ENCODE peak calls at places on chromosomes 11 and 22, in ten cellular contexts. K is heart left ventricle, J is body of pancreas, V is sigmoid colon, P is GM12891, D is Peyer's patch, H is ovary, Q is A549, Y is transverse colon, B is lower leg skin. X is an unnamed sample.

GRCh38 chr11:76700177-76701100 is 29.9 kb upstream of the LRRC32 start:
- DNase-seq in K (no peak), J (peak), V (no peak), P (no peak), D (no peak), H (no peak), Q (peak), Y (no peak), B (peak), X (peak)

GRCh38 chr11:42524534-42525227 is 787.1 kb upstream of the API5 start:
- DNase-seq in K (peak), J (peak), V (peak), P (peak), D (peak), H (no peak), Q (no peak), Y (peak), B (no peak), X (peak)

GRCh38 chr22:48057116-48057835 is 1294.8 kb downstream of the TBC1D22A start:
- DNase-seq in K (no peak), J (no peak), V (no peak), P (no peak), D (no peak), H (no peak), Q (no peak), Y (no peak), B (peak), X (no peak)

GRCh38 chr22:16958475-16958874 is 49.5 kb downstream of the GAB4 start:
- DNase-seq in K (no peak), J (no peak), V (no peak), P (no peak), D (no peak), H (no peak), Q (no peak), Y (no peak), B (peak), X (no peak)

GRCh38 chr22:37643225-37643847 is 3.9 kb downstream of the SH3BP1 start:
- DNase-seq in K (peak), J (peak), V (peak), P (peak), D (peak), H (peak), Q (peak), Y (peak), B (peak), X (peak)

GRCh38 chr11:69170704-69171103 is 15.0 kb downstream of the SMIM38 start:
- DNase-seq in K (no peak), J (no peak), V (no peak), P (no peak), D (no peak), H (no peak), Q (no peak), Y (no peak), B (no peak), X (no peak)

GRCh38 chr22:49408102-49408836 is 419.4 kb downstream of the BRD1 start:
- DNase-seq in K (no peak), J (no peak), V (peak), P (no peak), D (no peak), H (no peak), Q (no peak), Y (no peak), B (peak), X (no peak)

GRCh38 chr11:10876168-10876567 is 18.3 kb upstream of the ZBED5 start:
- DNase-seq in K (no peak), J (no peak), V (no peak), P (no peak), D (no peak), H (no peak), Q (no peak), Y (no peak), B (no peak), X (no peak)

GRCh38 chr22:35335936-35336781 is 36.5 kb downstream of the TOM1 start:
- DNase-seq in K (peak), J (peak), V (peak), P (no peak), D (no peak), H (no peak), Q (no peak), Y (no peak), B (no peak), X (peak)

GRCh38 chr11:65489061-65489705 is 9.7 kb upstream of the MALAT1 start:
- DNase-seq in K (peak), J (peak), V (peak), P (no peak), D (peak), H (peak), Q (no peak), Y (peak), B (peak), X (no peak)

GRCh38 chr11:47861762-47862161 is 13.6 kb upstream of the NUP160 start:
- DNase-seq in K (no peak), J (no peak), V (no peak), P (no peak), D (no peak), H (no peak), Q (no peak), Y (no peak), B (no peak), X (peak)

GRCh38 chr22:24128631-24129601 is 52.4 kb upstream of the SUSD2 start:
- DNase-seq in K (no peak), J (peak), V (peak), P (no peak), D (no peak), H (no peak), Q (no peak), Y (no peak), B (no peak), X (no peak)

GRCh38 chr11:102599642-102600261 is 25.4 kb downstream of the MMP20 start:
- DNase-seq in K (no peak), J (peak), V (no peak), P (no peak), D (no peak), H (no peak), Q (peak), Y (no peak), B (no peak), X (no peak)

GRCh38 chr11:72072348-72072747 is 8.0 kb downstream of the NUMA1 start:
- DNase-seq in K (no peak), J (no peak), V (no peak), P (no peak), D (no peak), H (no peak), Q (no peak), Y (no peak), B (no peak), X (no peak)

GRCh38 chr22:19107730-19108074 is 14.5 kb downstream of the DGCR2 start:
- DNase-seq in K (no peak), J (no peak), V (no peak), P (no peak), D (peak), H (no peak), Q (no peak), Y (no peak), B (no peak), X (no peak)

GRCh38 chr11:89491141-89491690 is at the start of gene NOX4:
- DNase-seq in K (peak), J (peak), V (peak), P (no peak), D (no peak), H (peak), Q (no peak), Y (no peak), B (peak), X (no peak)

GRCh38 chr22:38872831-38873248 is 824 bp upstream of the CBX6 start:
- DNase-seq in K (peak), J (peak), V (peak), P (no peak), D (peak), H (peak), Q (peak), Y (peak), B (peak), X (peak)
- TF ChIP-seq POLR2A in K (peak), J (no peak), V (no peak), P (no peak), D (no peak), H (peak), Q (peak), Y (no peak), B (no peak), X (no peak)

DNA sequence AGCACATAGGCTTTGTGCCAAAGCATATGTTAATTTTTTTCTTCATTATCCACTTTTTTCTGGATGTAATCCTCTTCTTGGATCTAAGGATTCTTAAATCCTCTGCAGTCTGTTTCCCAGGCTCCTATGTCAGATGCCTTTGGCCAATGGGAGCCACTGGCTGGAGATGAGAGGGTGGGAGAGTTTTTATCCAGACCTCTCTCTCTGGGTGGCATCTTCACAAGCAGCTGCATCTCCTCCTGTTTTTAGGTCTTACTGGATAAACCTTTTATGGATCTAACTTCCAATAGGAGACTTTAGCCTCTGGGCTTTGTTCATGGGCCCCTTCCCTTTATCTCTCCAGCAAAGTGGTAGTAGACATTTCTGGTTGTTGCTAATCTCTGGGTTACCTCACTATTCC is 22.4 kb upstream of the MPPED2 start:
- DNase-seq in K (no peak), J (no peak), V (no peak), P (no peak), D (no peak), H (no peak), Q (no peak), Y (no peak), B (no peak), X (no peak)
- TF ChIP-seq POLR2A in K (no peak), J (no peak), V (no peak), P (no peak), D (no peak), H (no peak), Q (no peak), Y (no peak), B (no peak), X (no peak)

DNA sequence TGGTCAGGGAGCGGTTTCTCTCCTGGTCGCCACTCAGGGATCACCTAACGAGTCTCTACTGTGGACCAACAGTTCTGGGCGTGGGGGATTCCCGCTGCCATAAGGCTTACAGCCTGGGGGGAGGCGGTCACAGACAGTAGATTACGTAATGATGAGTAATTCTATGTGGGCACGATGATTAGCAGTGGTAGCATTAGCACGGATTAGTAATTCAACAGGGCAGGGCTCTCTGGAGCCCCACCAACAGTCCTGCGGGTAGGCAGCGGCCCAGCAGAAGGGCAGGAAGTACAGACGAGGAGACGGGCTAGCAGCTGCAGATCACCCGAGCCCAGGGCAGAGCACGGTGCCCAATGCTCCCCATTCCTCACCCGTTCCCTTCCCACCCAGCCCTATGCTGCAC is 3.6 kb downstream of the SHISAL1 start:
- DNase-seq in K (no peak), J (peak), V (peak), P (no peak), D (peak), H (no peak), Q (peak), Y (peak), B (peak), X (peak)
- TF ChIP-seq POLR2A in K (no peak), J (no peak), V (no peak), P (no peak), D (no peak), H (no peak), Q (no peak), Y (no peak), B (no peak), X (no peak)

DNA sequence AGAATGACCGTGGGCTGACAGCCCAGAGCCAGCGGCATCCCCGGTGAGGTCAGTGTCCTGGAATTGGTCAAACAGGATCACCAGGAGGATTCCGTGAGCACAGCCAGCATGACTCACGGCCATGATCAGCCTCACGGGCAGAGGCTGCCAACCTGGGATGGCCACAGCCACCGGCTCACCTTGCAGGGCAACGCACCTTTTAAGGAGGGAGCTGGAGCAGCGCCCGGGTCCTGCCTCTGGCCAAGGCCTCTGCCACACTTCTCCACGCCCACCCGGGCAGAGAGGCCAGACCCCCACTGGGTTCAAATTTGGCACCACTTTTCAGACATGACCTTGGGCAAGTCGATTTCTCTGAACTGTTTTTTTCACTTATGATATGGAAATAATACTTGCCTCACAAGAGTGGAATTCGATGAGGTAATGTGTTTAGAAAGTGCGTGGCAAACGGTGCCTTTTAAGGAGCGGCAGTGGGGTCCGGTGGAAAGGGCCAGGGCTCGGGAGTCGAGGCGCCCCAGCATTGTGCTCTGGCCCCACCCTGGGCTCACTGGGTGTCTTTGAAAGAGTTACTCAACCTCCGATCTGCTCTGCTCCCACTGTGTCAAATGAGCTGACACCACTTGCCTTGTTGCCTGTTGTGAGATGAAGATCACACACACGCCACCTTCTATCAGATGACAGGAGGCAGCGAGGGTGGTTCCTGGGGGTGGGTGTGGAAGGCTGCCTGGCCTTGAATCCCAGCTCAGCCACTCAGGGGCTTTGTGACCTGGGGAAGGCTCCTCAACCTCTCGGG is 16.0 kb downstream of the TXN2 start:
- DNase-seq in K (peak), J (peak), V (peak), P (no peak), D (peak), H (peak), Q (peak), Y (peak), B (peak), X (no peak)
- TF ChIP-seq POLR2A in K (peak), J (peak), V (no peak), P (peak), D (no peak), H (no peak), Q (no peak), Y (peak), B (no peak), X (no peak)

GRCh38 chr11:2777871-2778629 is 78.3 kb upstream of the KCNQ1OT1 start:
- DNase-seq in K (peak), J (peak), V (peak), P (no peak), D (peak), H (peak), Q (no peak), Y (no peak), B (peak), X (peak)

GRCh38 chr11:2777396-2777795 is 77.6 kb upstream of the KCNQ1OT1 start:
- DNase-seq in K (peak), J (peak), V (peak), P (no peak), D (peak), H (no peak), Q (peak), Y (no peak), B (peak), X (no peak)

GRCh38 chr11:2779499-2779980 is 79.7 kb upstream of the KCNQ1OT1 start:
- DNase-seq in K (no peak), J (no peak), V (no peak), P (no peak), D (no peak), H (peak), Q (no peak), Y (no peak), B (no peak), X (no peak)

GRCh38 chr11:2779981-2780849 is 80.4 kb upstream of the KCNQ1OT1 start:
- DNase-seq in K (peak), J (peak), V (peak), P (no peak), D (peak), H (peak), Q (no peak), Y (peak), B (peak), X (peak)

DNA sequence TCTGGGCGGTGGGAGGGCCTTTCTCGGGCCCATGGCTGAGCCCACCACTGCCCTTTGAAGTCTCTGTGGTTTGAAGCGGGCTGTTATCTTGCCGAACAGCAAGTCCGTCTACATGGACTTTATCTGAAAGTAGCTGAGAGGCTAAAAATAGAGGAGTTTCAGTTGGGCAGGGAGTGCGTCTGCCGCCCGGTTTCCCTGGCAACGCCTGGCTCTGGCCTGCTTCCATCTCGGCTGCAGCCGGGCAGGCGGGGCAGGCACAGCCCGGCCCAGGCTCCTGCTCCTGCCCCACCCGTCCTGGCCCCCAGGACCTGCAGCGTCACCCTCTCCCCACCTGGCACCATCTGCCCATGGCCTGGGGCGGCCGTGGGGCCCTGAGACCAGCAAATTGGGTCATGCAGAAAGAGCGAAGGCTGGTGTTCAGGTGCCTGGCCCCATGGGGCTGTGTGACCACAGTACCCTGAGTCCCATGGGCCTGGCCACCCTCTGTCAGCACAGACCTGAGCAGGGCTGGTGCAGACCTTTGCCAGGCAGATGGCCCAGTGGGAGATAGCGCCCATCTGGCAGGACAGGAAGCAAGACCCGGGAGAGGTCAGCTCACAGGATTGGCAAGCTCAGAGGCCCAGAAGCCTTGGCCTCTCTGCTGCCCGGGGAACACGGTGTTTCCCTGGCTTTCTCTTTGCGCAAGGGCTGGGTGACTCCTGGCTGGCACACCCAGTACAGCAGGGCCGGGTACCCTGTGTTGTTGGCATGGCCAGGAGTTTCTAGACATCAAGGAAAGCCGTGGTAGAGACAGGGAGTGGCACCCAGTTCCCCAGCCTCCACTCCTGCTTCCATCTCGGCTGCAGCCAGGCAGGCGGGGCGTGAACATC is 79.1 kb upstream of the KCNQ1OT1 start:
- DNase-seq in K (peak), J (peak), V (peak), P (peak), D (peak), H (peak), Q (peak), Y (peak), B (peak), X (peak)
- TF ChIP-seq POLR2A in K (no peak), J (no peak), V (no peak), P (no peak), D (no peak), H (no peak), Q (no peak), Y (no peak), B (no peak), X (peak)

DNA sequence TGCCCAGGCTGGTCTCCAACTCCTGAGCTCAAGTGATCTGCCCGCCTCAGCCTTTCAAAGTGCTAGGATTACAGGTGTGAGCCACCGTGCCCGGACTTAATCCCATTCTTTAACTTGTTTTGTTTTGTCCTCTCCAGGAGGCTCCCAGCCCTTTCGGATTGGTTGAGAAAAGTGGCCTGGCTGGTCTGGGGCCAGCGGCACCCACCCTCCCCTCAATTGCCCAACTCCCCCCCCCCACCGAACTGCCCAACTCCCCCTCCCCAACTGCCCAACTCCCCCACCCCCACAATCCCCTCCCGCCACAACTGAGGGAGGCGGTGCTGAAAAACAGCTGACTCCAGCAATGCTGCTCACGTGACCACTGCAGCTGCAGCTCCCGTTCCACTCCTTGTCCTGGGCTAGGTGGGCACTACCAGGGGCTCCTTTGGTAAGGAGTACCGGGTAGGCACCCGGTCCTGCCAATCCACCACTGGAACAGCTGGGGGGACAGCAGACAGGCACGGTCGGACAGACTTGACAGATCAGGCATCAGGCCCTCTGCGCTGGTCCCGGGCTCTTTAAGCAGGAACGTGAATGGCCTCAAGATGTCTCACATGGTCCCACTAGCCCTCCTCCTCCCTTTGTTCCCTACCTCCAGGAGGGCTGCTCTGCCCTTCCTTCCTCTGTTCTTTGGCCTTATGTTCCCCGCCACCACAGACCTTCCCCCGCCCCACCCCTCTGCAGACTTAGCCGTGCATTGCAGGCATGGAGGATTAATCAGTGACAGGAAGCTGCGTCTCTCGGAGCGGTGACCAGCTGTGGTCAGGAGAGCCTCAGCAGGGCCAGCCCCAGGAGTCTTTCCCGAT is at the start of gene TCN2:
- DNase-seq in K (peak), J (peak), V (peak), P (no peak), D (peak), H (peak), Q (peak), Y (peak), B (peak), X (peak)
- TF ChIP-seq POLR2A in K (peak), J (peak), V (peak), P (no peak), D (peak), H (no peak), Q (no peak), Y (peak), B (no peak), X (no peak)

DNA sequence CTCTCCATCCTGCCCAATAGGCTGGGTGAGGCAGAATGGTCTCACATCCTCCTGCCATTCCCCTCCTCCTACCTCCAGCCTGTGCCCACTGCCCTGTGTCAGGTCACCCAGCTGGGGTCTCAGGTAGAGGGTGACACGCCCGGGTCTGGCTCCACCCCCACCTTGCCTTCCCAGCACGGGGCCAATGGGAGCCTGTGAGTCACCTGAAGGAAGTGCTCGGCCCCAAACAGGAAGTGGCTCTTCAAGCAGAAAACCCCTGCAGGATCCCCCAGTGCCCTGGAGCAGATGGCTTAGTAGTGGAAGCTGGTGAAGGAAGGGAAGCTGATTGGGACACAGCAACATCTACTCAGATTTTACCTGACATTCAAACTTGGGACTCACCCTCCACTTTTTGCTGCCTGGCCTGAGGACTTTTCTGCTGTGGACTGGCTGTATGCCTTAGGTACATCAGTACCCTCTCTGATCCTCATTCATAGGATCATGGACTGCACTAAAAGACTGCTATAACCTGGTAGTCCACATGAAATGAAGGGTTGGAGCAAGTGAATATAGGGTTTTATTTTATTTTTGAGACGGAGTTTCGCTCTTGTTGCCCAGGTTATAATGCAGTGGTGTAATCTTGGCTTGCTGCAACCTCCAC is 33.4 kb downstream of the GDPD5 start:
- DNase-seq in K (no peak), J (no peak), V (no peak), P (peak), D (peak), H (no peak), Q (no peak), Y (peak), B (no peak), X (no peak)
- TF ChIP-seq POLR2A in K (no peak), J (no peak), V (no peak), P (no peak), D (no peak), H (no peak), Q (no peak), Y (no peak), B (no peak), X (no peak)

GRCh38 chr11:67303132-67303988 is at the start of gene SSH3:
- DNase-seq in K (peak), J (peak), V (peak), P (no peak), D (peak), H (peak), Q (peak), Y (peak), B (peak), X (peak)
- TF ChIP-seq POLR2A in K (peak), J (peak), V (peak), P (no peak), D (peak), H (peak), Q (peak), Y (peak), B (no peak), X (no peak)

X was measured in erythroblast.